ENCODE peak calls at places on chromosomes 5 and 9, in seven cellular contexts. One of them, this sample, is unnamed.

GRCh38 chr5:136211282-136211681 is 18.3 kb upstream of the SMIM32 start:
- DNase-seq in K562: no peak
- DNase-seq in H1: no peak
- DNase-seq in HepG2: no peak
- DNase-seq in HCT116: no peak
- DNase-seq in GM12878: no peak
- DNase-seq in SK-N-SH: no peak
- DNase-seq in this sample: no peak

GRCh38 chr9:33287087-33287490 is 3.2 kb upstream of the NFX1 start:
- DNase-seq in K562: no peak
- DNase-seq in H1: peak
- DNase-seq in HepG2: peak
- DNase-seq in HCT116: peak
- DNase-seq in GM12878: no peak
- DNase-seq in SK-N-SH: peak
- DNase-seq in this sample: peak

GRCh38 chr5:8826491-8826890 is 719.4 kb downstream of the SEMA5A start:
- DNase-seq in K562: no peak
- DNase-seq in H1: no peak
- DNase-seq in HepG2: no peak
- DNase-seq in HCT116: no peak
- DNase-seq in GM12878: no peak
- DNase-seq in SK-N-SH: no peak
- DNase-seq in this sample: no peak

GRCh38 chr9:21252727-21253547 is 13.1 kb upstream of the IFNA14 start:
- DNase-seq in K562: no peak
- DNase-seq in H1: no peak
- DNase-seq in HepG2: peak
- DNase-seq in HCT116: peak
- DNase-seq in GM12878: no peak
- DNase-seq in SK-N-SH: peak
- DNase-seq in this sample: no peak

GRCh38 chr9:137618105-137619067 is at the start of gene EHMT1:
- DNase-seq in K562: peak
- DNase-seq in H1: peak
- DNase-seq in HepG2: peak
- DNase-seq in HCT116: peak
- DNase-seq in GM12878: peak
- DNase-seq in SK-N-SH: peak
- DNase-seq in this sample: peak

GRCh38 chr5:83937837-83938236 is 217.2 kb upstream of the HAPLN1 start:
- DNase-seq in K562: no peak
- DNase-seq in H1: no peak
- DNase-seq in HepG2: no peak
- DNase-seq in HCT116: no peak
- DNase-seq in GM12878: no peak
- DNase-seq in SK-N-SH: no peak
- DNase-seq in this sample: no peak

GRCh38 chr5:35246411-35246810 is 16.1 kb upstream of the PRLR start:
- DNase-seq in K562: no peak
- DNase-seq in H1: no peak
- DNase-seq in HepG2: peak
- DNase-seq in HCT116: no peak
- DNase-seq in GM12878: no peak
- DNase-seq in SK-N-SH: no peak
- DNase-seq in this sample: peak

GRCh38 chr9:138097501-138097991 is 220.0 kb downstream of the CACNA1B start:
- DNase-seq in K562: no peak
- DNase-seq in H1: no peak
- DNase-seq in HepG2: no peak
- DNase-seq in HCT116: no peak
- DNase-seq in GM12878: no peak
- DNase-seq in SK-N-SH: peak
- DNase-seq in this sample: no peak

GRCh38 chr9:135478191-135478590 is 1.4 kb upstream of the PPP1R26 start:
- DNase-seq in K562: no peak
- DNase-seq in H1: no peak
- DNase-seq in HepG2: no peak
- DNase-seq in HCT116: no peak
- DNase-seq in GM12878: no peak
- DNase-seq in SK-N-SH: no peak
- DNase-seq in this sample: no peak

GRCh38 chr5:89087128-89087527 is 204.1 kb upstream of the MEF2C start:
- DNase-seq in K562: no peak
- DNase-seq in H1: no peak
- DNase-seq in HepG2: no peak
- DNase-seq in HCT116: no peak
- DNase-seq in GM12878: peak
- DNase-seq in SK-N-SH: no peak
- DNase-seq in this sample: no peak

GRCh38 chr5:89080467-89081116 is 197.6 kb upstream of the MEF2C start:
- DNase-seq in K562: no peak
- DNase-seq in H1: no peak
- DNase-seq in HepG2: no peak
- DNase-seq in HCT116: no peak
- DNase-seq in GM12878: peak
- DNase-seq in SK-N-SH: no peak
- DNase-seq in this sample: no peak

GRCh38 chr5:89081360-89081759 is 198.4 kb upstream of the MEF2C start:
- DNase-seq in K562: no peak
- DNase-seq in H1: no peak
- DNase-seq in HepG2: no peak
- DNase-seq in HCT116: no peak
- DNase-seq in GM12878: peak
- DNase-seq in SK-N-SH: no peak
- DNase-seq in this sample: peak

GRCh38 chr5:89086687-89087086 is 203.7 kb upstream of the MEF2C start:
- DNase-seq in K562: no peak
- DNase-seq in H1: no peak
- DNase-seq in HepG2: no peak
- DNase-seq in HCT116: no peak
- DNase-seq in GM12878: no peak
- DNase-seq in SK-N-SH: no peak
- DNase-seq in this sample: no peak

GRCh38 chr5:89083791-89084190 is 200.8 kb upstream of the MEF2C start:
- DNase-seq in K562: no peak
- DNase-seq in H1: no peak
- DNase-seq in HepG2: no peak
- DNase-seq in HCT116: no peak
- DNase-seq in GM12878: no peak
- DNase-seq in SK-N-SH: no peak
- DNase-seq in this sample: no peak
- TF ChIP-seq JUND in K562: no peak
- TF ChIP-seq JUND in H1: no peak
- TF ChIP-seq JUND in HepG2: no peak
- TF ChIP-seq JUND in HCT116: no peak
- TF ChIP-seq JUND in GM12878: no peak
- TF ChIP-seq JUND in SK-N-SH: peak
- TF ChIP-seq JUND in this sample: no peak

DNA sequence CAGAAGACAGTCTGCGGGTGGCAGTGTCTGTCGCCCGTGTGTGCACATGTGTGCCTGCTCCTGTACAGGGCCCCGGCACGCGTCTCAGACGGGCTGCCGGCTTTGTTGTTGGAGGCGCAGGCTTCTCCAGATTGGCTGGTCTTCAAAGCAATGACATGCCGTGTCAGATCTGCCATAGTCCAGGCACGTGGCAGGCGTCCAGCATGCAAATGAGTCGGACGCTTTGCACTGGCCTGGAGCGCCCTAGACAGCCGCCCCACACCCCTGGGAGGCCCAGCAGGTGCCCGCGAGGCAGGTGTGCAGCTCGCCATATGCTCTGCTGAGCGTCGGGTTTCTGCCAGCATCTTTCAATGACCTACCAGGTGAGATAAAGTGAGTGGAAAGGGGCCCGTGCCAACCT is 71.5 kb downstream of the GADD45G start:
- DNase-seq in K562: no peak
- DNase-seq in H1: no peak
- DNase-seq in HepG2: no peak
- DNase-seq in HCT116: no peak
- DNase-seq in GM12878: no peak
- DNase-seq in SK-N-SH: peak
- DNase-seq in this sample: no peak
- TF ChIP-seq JUND in K562: no peak
- TF ChIP-seq JUND in H1: no peak
- TF ChIP-seq JUND in HepG2: no peak
- TF ChIP-seq JUND in HCT116: no peak
- TF ChIP-seq JUND in GM12878: no peak
- TF ChIP-seq JUND in SK-N-SH: no peak
- TF ChIP-seq JUND in this sample: no peak

GRCh38 chr9:35112257-35113020 is 3.2 kb downstream of the ATOSB start:
- DNase-seq in K562: no peak
- DNase-seq in H1: no peak
- DNase-seq in HepG2: no peak
- DNase-seq in HCT116: no peak
- DNase-seq in GM12878: no peak
- DNase-seq in SK-N-SH: no peak
- DNase-seq in this sample: no peak
- TF ChIP-seq JUND in K562: no peak
- TF ChIP-seq JUND in H1: no peak
- TF ChIP-seq JUND in HepG2: no peak
- TF ChIP-seq JUND in HCT116: no peak
- TF ChIP-seq JUND in GM12878: no peak
- TF ChIP-seq JUND in SK-N-SH: no peak
- TF ChIP-seq JUND in this sample: no peak

DNA sequence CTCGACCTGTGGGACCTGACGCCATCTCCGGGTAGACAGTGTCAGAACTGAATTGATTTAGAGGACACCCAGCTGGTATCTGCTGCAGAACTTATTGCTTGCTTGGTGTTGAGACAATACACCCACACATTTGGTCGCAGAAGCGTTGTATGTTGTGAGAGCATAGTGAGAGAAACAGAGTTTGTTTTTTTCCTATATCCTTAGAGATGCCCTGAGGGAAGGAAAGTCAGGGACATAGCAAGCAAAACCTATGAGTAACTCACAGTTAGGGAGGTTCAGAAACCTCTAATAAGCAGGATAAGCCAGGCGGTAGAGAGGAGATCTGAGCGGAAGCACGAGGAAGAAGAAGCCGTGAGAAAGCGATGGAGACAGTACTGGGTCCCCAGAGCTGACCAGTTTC is 59.8 kb downstream of the PTCD2 start:
- DNase-seq in K562: no peak
- DNase-seq in H1: no peak
- DNase-seq in HepG2: no peak
- DNase-seq in HCT116: no peak
- DNase-seq in GM12878: no peak
- DNase-seq in SK-N-SH: no peak
- DNase-seq in this sample: no peak
- TF ChIP-seq JUND in K562: no peak
- TF ChIP-seq JUND in H1: no peak
- TF ChIP-seq JUND in HepG2: no peak
- TF ChIP-seq JUND in HCT116: no peak
- TF ChIP-seq JUND in GM12878: no peak
- TF ChIP-seq JUND in SK-N-SH: no peak
- TF ChIP-seq JUND in this sample: no peak

DNA sequence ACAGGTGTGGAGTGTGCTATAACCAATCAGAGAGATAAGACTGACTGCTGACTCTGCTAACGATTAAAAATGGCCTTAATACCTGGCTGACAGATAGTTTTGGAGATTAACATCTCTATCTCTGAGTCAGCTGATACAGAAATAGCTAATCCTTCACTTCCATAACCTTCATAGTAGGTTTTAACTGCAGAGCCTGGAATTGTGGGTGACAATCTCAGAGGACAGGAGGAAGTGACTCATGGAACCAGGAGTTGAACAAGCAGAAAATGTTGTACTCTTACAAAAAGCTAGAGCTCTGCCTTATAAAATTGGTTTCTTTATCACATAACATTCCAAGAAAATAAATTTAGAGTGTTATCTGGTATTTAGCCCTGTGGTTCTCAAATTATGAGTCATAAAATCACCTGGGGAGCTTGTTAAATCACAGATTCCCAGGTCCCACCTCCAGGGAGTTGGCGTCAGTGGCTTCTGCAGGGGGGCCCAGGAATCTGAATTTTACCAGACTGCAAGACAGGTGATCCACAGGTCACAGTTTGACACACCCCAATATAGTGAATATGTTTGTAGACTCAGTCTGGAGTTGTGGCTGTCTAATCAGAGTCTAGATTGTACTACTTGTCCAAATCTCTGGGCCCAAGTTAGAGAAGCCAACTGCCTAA is 44.4 kb upstream of the AFAP1L1 start:
- DNase-seq in K562: no peak
- DNase-seq in H1: no peak
- DNase-seq in HepG2: peak
- DNase-seq in HCT116: peak
- DNase-seq in GM12878: no peak
- DNase-seq in SK-N-SH: no peak
- DNase-seq in this sample: no peak
- TF ChIP-seq JUND in K562: peak
- TF ChIP-seq JUND in H1: no peak
- TF ChIP-seq JUND in HepG2: no peak
- TF ChIP-seq JUND in HCT116: peak
- TF ChIP-seq JUND in GM12878: no peak
- TF ChIP-seq JUND in SK-N-SH: peak
- TF ChIP-seq JUND in this sample: no peak

GRCh38 chr5:180003145-180003544 is 68.4 kb downstream of the RNF130 start:
- DNase-seq in K562: no peak
- DNase-seq in H1: no peak
- DNase-seq in HepG2: no peak
- DNase-seq in HCT116: no peak
- DNase-seq in GM12878: no peak
- DNase-seq in SK-N-SH: no peak
- DNase-seq in this sample: no peak
- TF ChIP-seq JUND in K562: no peak
- TF ChIP-seq JUND in H1: no peak
- TF ChIP-seq JUND in HepG2: no peak
- TF ChIP-seq JUND in HCT116: no peak
- TF ChIP-seq JUND in GM12878: no peak
- TF ChIP-seq JUND in SK-N-SH: no peak
- TF ChIP-seq JUND in this sample: no peak

DNA sequence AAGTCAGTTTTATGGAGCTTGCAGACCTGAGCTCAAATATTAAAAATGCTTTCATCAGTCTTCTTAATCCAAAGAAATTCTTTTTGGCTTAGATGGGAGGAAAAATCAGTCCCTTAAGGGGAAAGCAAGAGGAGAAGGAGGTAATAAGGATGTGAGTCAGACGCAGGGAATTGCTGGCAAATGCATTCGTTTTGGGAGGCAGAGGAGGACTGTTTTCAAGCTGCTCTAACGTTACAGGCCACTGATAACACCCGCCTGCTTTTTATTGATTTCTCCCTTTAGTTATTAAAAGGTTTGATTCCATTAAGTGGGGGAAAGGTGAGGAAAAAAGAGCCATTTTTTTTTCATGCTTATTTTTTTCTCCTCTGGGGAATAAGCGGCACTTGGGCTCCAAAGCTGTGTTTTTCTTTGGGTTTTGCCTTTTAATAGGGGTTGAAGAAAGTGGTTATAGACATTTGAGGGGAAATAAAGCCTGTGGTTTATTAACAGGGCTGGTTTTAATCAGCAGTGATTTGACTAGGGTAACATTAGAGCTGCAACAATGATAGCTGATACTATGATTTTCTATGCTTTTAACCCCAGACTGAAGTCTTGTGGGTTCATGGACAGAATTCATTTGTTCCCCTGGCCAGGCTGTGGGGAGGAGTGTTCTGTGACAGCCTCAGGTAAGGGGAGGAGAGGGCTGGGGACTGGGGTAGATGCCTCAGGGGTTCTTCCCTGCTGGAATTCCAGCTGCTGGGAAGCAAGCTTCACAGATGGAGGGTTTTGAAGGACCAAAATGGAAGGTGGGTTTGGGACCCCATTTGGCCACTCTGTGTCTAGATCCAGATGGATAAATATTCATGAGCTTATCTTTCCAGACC is 225.2 kb downstream of the GAS1 start:
- DNase-seq in K562: no peak
- DNase-seq in H1: no peak
- DNase-seq in HepG2: no peak
- DNase-seq in HCT116: no peak
- DNase-seq in GM12878: no peak
- DNase-seq in SK-N-SH: no peak
- DNase-seq in this sample: no peak
- TF ChIP-seq JUND in K562: no peak
- TF ChIP-seq JUND in H1: no peak
- TF ChIP-seq JUND in HepG2: no peak
- TF ChIP-seq JUND in HCT116: no peak
- TF ChIP-seq JUND in GM12878: no peak
- TF ChIP-seq JUND in SK-N-SH: peak
- TF ChIP-seq JUND in this sample: no peak

This sample was measured in T47D.